ENCODE peak calls at places on chromosome 11, in ten cellular contexts. U, M, N, C, S, A, R, Y, V and F are unnamed samples.
A peak's percentile ranks its signal among the peaks of the same experiment; 100 is the strongest.

GRCh38 chr11:96035031-96035743 is 111.3 kb upstream of the MTMR2 start:
- DNase-seq in U (no peak), M (no peak), N (no peak), C (no peak), S (peak; percentile 49), A (no peak), R (no peak), Y (no peak), V (no peak), F (no peak)

GRCh38 chr11:20000393-20001134 is 159.7 kb downstream of the DBX1 start:
- DNase-seq in U (no peak), M (no peak), N (no peak), C (no peak), S (no peak), A (peak; percentile 94), R (no peak), Y (no peak), V (peak; percentile 64), F (no peak)

GRCh38 chr11:105177658-105178057 is 38.1 kb upstream of the CARD18 start:
- DNase-seq in U (no peak), M (peak; percentile 89), N (no peak), C (no peak), S (peak; percentile 86), A (no peak), R (peak; percentile 83), Y (peak; percentile 89), V (no peak), F (peak; percentile 93)

GRCh38 chr11:14374922-14375630 is 16.1 kb upstream of the RRAS2 start:
- DNase-seq in U (no peak), M (no peak), N (no peak), C (no peak), S (no peak), A (peak; percentile 79), R (no peak), Y (no peak), V (no peak), F (no peak)

GRCh38 chr11:727281-727701 is 20.0 kb upstream of the TALDO1 start:
- DNase-seq in U (no peak), M (no peak), N (no peak), C (no peak), S (no peak), A (no peak), R (no peak), Y (no peak), V (no peak), F (no peak)

GRCh38 chr11:94199367-94200130 is 70.9 kb downstream of the PANX1 start:
- DNase-seq in U (no peak), M (peak; percentile 30), N (no peak), C (no peak), S (no peak), A (no peak), R (peak; percentile 7), Y (no peak), V (no peak), F (no peak)

GRCh38 chr11:69212121-69213110 is 56.7 kb downstream of the SMIM38 start:
- DNase-seq in U (no peak), M (peak; percentile 6), N (no peak), C (no peak), S (no peak), A (peak; percentile 58), R (peak; percentile 5), Y (no peak), V (no peak), F (peak; percentile 8)

GRCh38 chr11:96257972-96258951 is 84.7 kb downstream of the MAML2 start:
- DNase-seq in U (peak; percentile 28), M (no peak), N (no peak), C (no peak), S (peak; percentile 65), A (no peak), R (no peak), Y (peak; percentile 54), V (no peak), F (peak; percentile 81)

GRCh38 chr11:74687237-74688005 is 43.8 kb downstream of the CHRDL2 start:
- DNase-seq in U (no peak), M (peak; percentile 65), N (no peak), C (no peak), S (peak; percentile 45), A (no peak), R (peak; percentile 33), Y (peak; percentile 50), V (no peak), F (peak; percentile 52)

GRCh38 chr11:61338783-61339489 is 5.9 kb downstream of the TKFC start:
- DNase-seq in U (no peak), M (no peak), N (no peak), C (no peak), S (no peak), A (no peak), R (no peak), Y (no peak), V (no peak), F (no peak)

GRCh38 chr11:74453373-74453975 is 13.9 kb downstream of the KCNE3 start:
- DNase-seq in U (peak; percentile 41), M (peak; percentile 67), N (peak; percentile 83), C (peak; percentile 56), S (peak; percentile 80), A (peak; percentile 93), R (peak; percentile 82), Y (peak; percentile 64), V (peak; percentile 37), F (peak; percentile 69)

GRCh38 chr11:44716256-44716655 is 10.5 kb upstream of the TSPAN18 start:
- DNase-seq in U (no peak), M (no peak), N (no peak), C (no peak), S (no peak), A (no peak), R (no peak), Y (no peak), V (no peak), F (no peak)

GRCh38 chr11:130513132-130513531 is 64.7 kb downstream of the ADAMTS15 start:
- DNase-seq in U (no peak), M (peak; percentile 86), N (no peak), C (no peak), S (no peak), A (no peak), R (no peak), Y (peak; percentile 39), V (no peak), F (no peak)

GRCh38 chr11:119752946-119753345 is 23.9 kb upstream of the NECTIN1 start:
- DNase-seq in U (no peak), M (peak; percentile 13), N (no peak), C (no peak), S (no peak), A (no peak), R (peak; percentile 7), Y (no peak), V (no peak), F (no peak)

GRCh38 chr11:128552783-128553661 is 34.3 kb downstream of the ETS1 start:
- DNase-seq in U (no peak), M (no peak), N (no peak), C (no peak), S (peak; percentile 88), A (no peak), R (peak; percentile 70), Y (peak; percentile 21), V (no peak), F (peak; percentile 34)

GRCh38 chr11:68266121-68266891 is 5.5 kb downstream of the C11orf24 start:
- DNase-seq in U (no peak), M (no peak), N (no peak), C (no peak), S (no peak), A (no peak), R (no peak), Y (no peak), V (no peak), F (no peak)

GRCh38 chr11:28058333-28058732 is 49.6 kb downstream of the KIF18A start:
- DNase-seq in U (no peak), M (no peak), N (no peak), C (no peak), S (peak; percentile 41), A (no peak), R (peak; percentile 20), Y (no peak), V (no peak), F (peak; percentile 70)

GRCh38 chr11:84958295-84958694 is 668.8 kb downstream of the DLG2 start:
- DNase-seq in U (no peak), M (no peak), N (no peak), C (no peak), S (no peak), A (no peak), R (no peak), Y (no peak), V (no peak), F (no peak)

GRCh38 chr11:69268911-69269310 is 25.0 kb upstream of the MYEOV start:
- DNase-seq in U (no peak), M (no peak), N (no peak), C (no peak), S (no peak), A (no peak), R (no peak), Y (no peak), V (no peak), F (no peak)

GRCh38 chr11:93225642-93226041 is 27.9 kb upstream of the SLC36A4 start:
- DNase-seq in U (no peak), M (peak; percentile 48), N (no peak), C (no peak), S (peak; percentile 46), A (no peak), R (peak; percentile 69), Y (peak; percentile 39), V (no peak), F (peak; percentile 35)

GRCh38 chr11:27291954-27292641 is 70.9 kb downstream of the CCDC34 start:
- DNase-seq in U (no peak), M (peak; percentile 42), N (no peak), C (peak; percentile 31), S (no peak), A (no peak), R (no peak), Y (no peak), V (no peak), F (no peak)

GRCh38 chr11:19345519-19345847 is 104.7 kb upstream of the E2F8 start:
- DNase-seq in U (no peak), M (no peak), N (no peak), C (no peak), S (peak; percentile 20), A (peak; percentile 81), R (peak; percentile 10), Y (no peak), V (no peak), F (no peak)

GRCh38 chr11:24321229-24321628 is 175.6 kb upstream of the LUZP2 start:
- DNase-seq in U (no peak), M (no peak), N (no peak), C (no peak), S (no peak), A (no peak), R (no peak), Y (no peak), V (no peak), F (no peak)

GRCh38 chr11:1224491-1225385 is 1.9 kb downstream of the MUC5B start:
- DNase-seq in U (no peak), M (no peak), N (no peak), C (no peak), S (no peak), A (peak; percentile 84), R (no peak), Y (no peak), V (no peak), F (no peak)

GRCh38 chr11:110069158-110069737 is 23.9 kb upstream of the ZC3H12C start:
- DNase-seq in U (no peak), M (peak; percentile 82), N (no peak), C (peak; percentile 63), S (peak; percentile 78), A (no peak), R (peak; percentile 67), Y (peak; percentile 61), V (no peak), F (peak; percentile 90)

GRCh38 chr11:133078591-133079179 is 453.6 kb downstream of the OPCML start:
- DNase-seq in U (no peak), M (peak; percentile 14), N (peak; percentile 59), C (peak; percentile 32), S (peak; percentile 58), A (peak; percentile 90), R (peak; percentile 69), Y (peak; percentile 30), V (no peak), F (peak; percentile 54)

GRCh38 chr11:32072872-32073661 is 17.8 kb upstream of the RCN1 start:
- DNase-seq in U (no peak), M (no peak), N (no peak), C (no peak), S (no peak), A (no peak), R (no peak), Y (no peak), V (no peak), F (no peak)

GRCh38 chr11:28674432-28675076 is 566.4 kb downstream of the METTL15 start:
- DNase-seq in U (no peak), M (peak; percentile 64), N (peak; percentile 23), C (no peak), S (peak; percentile 57), A (peak; percentile 81), R (peak; percentile 95), Y (peak; percentile 26), V (no peak), F (peak; percentile 83)